ENCODE peak calls at places on chromosomes 11 and 22, in seven cellular contexts. T is IMR-90; L is thoracic aorta; Y is HS-5; P is GOT3; W is activated CD4-positive, alpha-beta T cell treated with anti-CD3 and anti-CD28 coated beads for 24 hours; K is activated T-helper 1 cell treated with anti-CD3 and anti-CD28 coated beads, Interleukin-12 subunit alpha, Interleukin-12 subunit beta, Interleukin-2, Interleukin-4 antibody, amounts not matched to agents 30 ng/mL and 10 ng/mL and 1 ng/mL, durations not matched to agents 14 hours and 24 hours and 36 hours. Q is an unnamed sample.

GRCh38 chr11:6655790-6656580 is at the start of gene DCHS1:
- DNase-seq in T (no peak), L (no peak), Y (no peak), P (no peak), W (no peak), K (no peak), Q (no peak)

GRCh38 chr22:16601437-16602223 is 9.0 kb upstream of the CCT8L2 start:
- DNase-seq in T (no peak), L (no peak), Y (no peak), P (peak), W (no peak), K (no peak), Q (no peak)

GRCh38 chr22:25419247-25420113 is 145.0 kb upstream of the GRK3 start:
- DNase-seq in T (peak), L (no peak), Y (no peak), P (no peak), W (no peak), K (no peak), Q (no peak)

GRCh38 chr11:58059011-58059358 is 28.2 kb downstream of the OR6Q1 start:
- DNase-seq in T (peak), L (no peak), Y (peak), P (no peak), W (no peak), K (no peak), Q (no peak)

GRCh38 chr11:131914299-131914902 is 544.0 kb downstream of the NTM start:
- DNase-seq in T (peak), L (no peak), Y (no peak), P (no peak), W (no peak), K (no peak), Q (no peak)

GRCh38 chr11:69253028-69253427 is 40.9 kb upstream of the MYEOV start:
- DNase-seq in T (peak), L (no peak), Y (peak), P (no peak), W (no peak), K (no peak), Q (no peak)

GRCh38 chr22:23128269-23129108 is 13.3 kb downstream of the RSPH14 start:
- DNase-seq in T (peak), L (peak), Y (no peak), P (no peak), W (peak), K (peak), Q (peak)

GRCh38 chr11:64726211-64726641 is 3.2 kb upstream of the NRXN2 start:
- DNase-seq in T (no peak), L (no peak), Y (no peak), P (no peak), W (no peak), K (no peak), Q (no peak)

GRCh38 chr22:22974795-22975580 is 87.4 kb downstream of the IGLL5 start:
- DNase-seq in T (no peak), L (no peak), Y (no peak), P (no peak), W (no peak), K (no peak), Q (no peak)

GRCh38 chr11:119592642-119593041 is 136.4 kb downstream of the NECTIN1 start:
- DNase-seq in T (no peak), L (no peak), Y (no peak), P (no peak), W (no peak), K (no peak), Q (no peak)

GRCh38 chr11:103619480-103619879 is 417.0 kb upstream of the DDI1 start:
- DNase-seq in T (no peak), L (no peak), Y (no peak), P (no peak), W (no peak), K (no peak), Q (no peak)

GRCh38 chr22:43980579-43980978 is 25.3 kb downstream of the SAMM50 start:
- DNase-seq in T (no peak), L (no peak), Y (no peak), P (no peak), W (no peak), K (no peak), Q (no peak)